ENCODE peak calls at places on chromosome 9, in six cellular contexts. One of them, this sample, is unnamed.

GRCh38 chr9:36110434-36110833 is 26.1 kb upstream of the GLIPR2 start:
- DNase-seq in body of pancreas: no peak
- DNase-seq in mammary epithelial cell: no peak
- DNase-seq in lower lobe of right lung: no peak
- DNase-seq in adipocyte: no peak
- DNase-seq in colonic mucosa: no peak
- DNase-seq in this sample: no peak

GRCh38 chr9:114452219-114453169 is 52.8 kb downstream of the WHRN start:
- DNase-seq in mammary epithelial cell: no peak
- DNase-seq in colonic mucosa: peak
- DNase-seq in body of pancreas: peak
- DNase-seq in lower lobe of right lung: no peak
- DNase-seq in adipocyte: no peak
- DNase-seq in this sample: no peak

GRCh38 chr9:131081868-131082267 is 14.5 kb upstream of the AIF1L start:
- DNase-seq in mammary epithelial cell: no peak
- DNase-seq in lower lobe of right lung: no peak
- DNase-seq in colonic mucosa: no peak
- DNase-seq in body of pancreas: no peak
- DNase-seq in adipocyte: no peak
- DNase-seq in this sample: no peak

GRCh38 chr9:96009690-96010477 is 134.4 kb downstream of the ERCC6L2 start:
- DNase-seq in adipocyte: no peak
- DNase-seq in mammary epithelial cell: peak
- DNase-seq in body of pancreas: peak
- DNase-seq in lower lobe of right lung: no peak
- DNase-seq in colonic mucosa: no peak
- DNase-seq in this sample: no peak

GRCh38 chr9:78620764-78621163 is 323.8 kb downstream of the PSAT1 start:
- DNase-seq in adipocyte: peak
- DNase-seq in body of pancreas: no peak
- DNase-seq in colonic mucosa: no peak
- DNase-seq in mammary epithelial cell: peak
- DNase-seq in lower lobe of right lung: no peak
- DNase-seq in this sample: peak

GRCh38 chr9:35736201-35736633 is 3.8 kb downstream of the CREB3 start:
- DNase-seq in mammary epithelial cell: peak
- DNase-seq in adipocyte: peak
- DNase-seq in lower lobe of right lung: peak
- DNase-seq in colonic mucosa: peak
- DNase-seq in body of pancreas: peak
- DNase-seq in this sample: no peak

GRCh38 chr9:15735083-15735974 is 182.5 kb downstream of the CCDC171 start:
- DNase-seq in mammary epithelial cell: peak
- DNase-seq in adipocyte: peak
- DNase-seq in lower lobe of right lung: no peak
- DNase-seq in colonic mucosa: no peak
- DNase-seq in body of pancreas: no peak
- DNase-seq in this sample: peak

GRCh38 chr9:114413909-114414308 is 26.1 kb upstream of the AKNA start:
- DNase-seq in mammary epithelial cell: no peak
- DNase-seq in colonic mucosa: no peak
- DNase-seq in lower lobe of right lung: no peak
- DNase-seq in adipocyte: peak
- DNase-seq in body of pancreas: no peak
- DNase-seq in this sample: peak

GRCh38 chr9:91417602-91418218 is 5.9 kb downstream of the NFIL3 start:
- DNase-seq in lower lobe of right lung: no peak
- DNase-seq in adipocyte: peak
- DNase-seq in colonic mucosa: no peak
- DNase-seq in mammary epithelial cell: no peak
- DNase-seq in body of pancreas: no peak
- DNase-seq in this sample: no peak

GRCh38 chr9:121671612-121672155 is 20.2 kb downstream of the DAB2IP start:
- DNase-seq in body of pancreas: peak
- DNase-seq in colonic mucosa: no peak
- DNase-seq in mammary epithelial cell: no peak
- DNase-seq in lower lobe of right lung: no peak
- DNase-seq in adipocyte: peak
- DNase-seq in this sample: peak

GRCh38 chr9:130184983-130185382 is 12.8 kb downstream of the NCS1 start:
- DNase-seq in mammary epithelial cell: no peak
- DNase-seq in body of pancreas: no peak
- DNase-seq in colonic mucosa: no peak
- DNase-seq in lower lobe of right lung: no peak
- DNase-seq in adipocyte: no peak
- DNase-seq in this sample: no peak

GRCh38 chr9:130892503-130893249 is 3.9 kb downstream of the QRFP start:
- DNase-seq in colonic mucosa: no peak
- DNase-seq in mammary epithelial cell: no peak
- DNase-seq in lower lobe of right lung: no peak
- DNase-seq in body of pancreas: no peak
- DNase-seq in adipocyte: no peak
- DNase-seq in this sample: no peak

GRCh38 chr9:96460877-96461276 is 10.9 kb downstream of the HABP4 start:
- DNase-seq in mammary epithelial cell: no peak
- DNase-seq in adipocyte: peak
- DNase-seq in lower lobe of right lung: no peak
- DNase-seq in body of pancreas: no peak
- DNase-seq in colonic mucosa: no peak
- DNase-seq in this sample: peak

GRCh38 chr9:75200892-75201470 is 112.7 kb downstream of the OSTF1 start:
- DNase-seq in colonic mucosa: peak
- DNase-seq in mammary epithelial cell: peak
- DNase-seq in lower lobe of right lung: no peak
- DNase-seq in body of pancreas: no peak
- DNase-seq in adipocyte: peak
- DNase-seq in this sample: no peak

GRCh38 chr9:126670270-126670669 is 56.5 kb downstream of the LMX1B start:
- DNase-seq in mammary epithelial cell: no peak
- DNase-seq in body of pancreas: no peak
- DNase-seq in lower lobe of right lung: no peak
- DNase-seq in colonic mucosa: no peak
- DNase-seq in adipocyte: no peak
- DNase-seq in this sample: no peak

GRCh38 chr9:116073826-116074225 is 79.8 kb upstream of the PAPPA start:
- DNase-seq in adipocyte: no peak
- DNase-seq in body of pancreas: no peak
- DNase-seq in lower lobe of right lung: no peak
- DNase-seq in mammary epithelial cell: peak
- DNase-seq in colonic mucosa: no peak
- DNase-seq in this sample: peak

GRCh38 chr9:15361737-15362136 is 54.7 kb upstream of the TTC39B start:
- DNase-seq in mammary epithelial cell: no peak
- DNase-seq in adipocyte: no peak
- DNase-seq in body of pancreas: no peak
- DNase-seq in colonic mucosa: no peak
- DNase-seq in lower lobe of right lung: no peak
- DNase-seq in this sample: no peak

GRCh38 chr9:104313396-104314110 is 190.5 kb upstream of the OR13F1 start:
- DNase-seq in lower lobe of right lung: no peak
- DNase-seq in colonic mucosa: no peak
- DNase-seq in mammary epithelial cell: no peak
- DNase-seq in adipocyte: no peak
- DNase-seq in body of pancreas: no peak
- DNase-seq in this sample: no peak

GRCh38 chr9:88258012-88258411 is 119.7 kb upstream of the SPATA31C2 start:
- DNase-seq in mammary epithelial cell: no peak
- DNase-seq in colonic mucosa: no peak
- DNase-seq in adipocyte: peak
- DNase-seq in body of pancreas: peak
- DNase-seq in lower lobe of right lung: no peak
- DNase-seq in this sample: no peak

GRCh38 chr9:34989946-34990635 is 546 bp downstream of the DNAJB5 start:
- DNase-seq in mammary epithelial cell: no peak
- DNase-seq in colonic mucosa: peak
- DNase-seq in adipocyte: peak
- DNase-seq in body of pancreas: peak
- DNase-seq in lower lobe of right lung: peak
- DNase-seq in this sample: no peak

GRCh38 chr9:7879551-7880245 is 80.1 kb upstream of the DMAC1 start:
- DNase-seq in colonic mucosa: no peak
- DNase-seq in mammary epithelial cell: peak
- DNase-seq in adipocyte: no peak
- DNase-seq in body of pancreas: no peak
- DNase-seq in lower lobe of right lung: no peak
- DNase-seq in this sample: no peak

GRCh38 chr9:110797611-110798010 is 129.0 kb downstream of the MUSK start:
- DNase-seq in mammary epithelial cell: peak
- DNase-seq in adipocyte: peak
- DNase-seq in colonic mucosa: no peak
- DNase-seq in lower lobe of right lung: no peak
- DNase-seq in body of pancreas: no peak
- DNase-seq in this sample: peak

DNA sequence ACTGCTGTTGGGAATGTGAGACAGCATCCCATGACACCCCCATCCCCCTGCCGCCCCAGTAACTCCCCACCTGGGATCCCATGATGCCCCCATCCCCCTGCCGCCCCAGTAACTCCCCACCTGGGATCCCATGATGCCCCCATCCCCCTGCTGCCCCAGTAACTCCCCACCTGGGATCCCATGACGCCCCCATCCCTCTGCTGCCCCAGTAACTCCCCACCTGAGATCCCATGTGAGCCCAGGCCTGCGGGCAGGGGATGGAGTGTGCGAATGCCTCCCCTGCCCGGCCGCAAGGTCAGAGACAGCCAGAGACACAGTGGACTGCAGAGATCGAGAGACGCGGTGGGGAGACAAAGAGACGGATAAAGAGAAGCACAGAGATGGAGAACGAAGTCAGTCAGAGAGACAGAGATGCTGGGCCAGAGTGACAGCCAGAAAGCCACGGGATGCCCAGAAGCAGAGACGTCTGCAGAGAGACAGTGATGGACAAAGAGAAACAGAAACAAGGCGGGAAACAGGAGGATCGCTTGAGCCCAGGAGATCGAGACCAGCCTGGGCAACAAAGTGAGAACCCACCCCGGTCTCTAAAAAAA is 1.0 kb downstream of the SH2D3C start:
- DNase-seq in mammary epithelial cell: no peak
- DNase-seq in adipocyte: no peak
- DNase-seq in colonic mucosa: no peak
- DNase-seq in lower lobe of right lung: no peak
- DNase-seq in body of pancreas: no peak
- DNase-seq in this sample: no peak
- H3K4me3 ChIP-seq in mammary epithelial cell: no peak
- H3K4me3 ChIP-seq in adipocyte: no peak
- H3K4me3 ChIP-seq in colonic mucosa: peak
- H3K4me3 ChIP-seq in lower lobe of right lung: peak
- H3K4me3 ChIP-seq in body of pancreas: no peak
- H3K4me3 ChIP-seq in this sample: no peak

DNA sequence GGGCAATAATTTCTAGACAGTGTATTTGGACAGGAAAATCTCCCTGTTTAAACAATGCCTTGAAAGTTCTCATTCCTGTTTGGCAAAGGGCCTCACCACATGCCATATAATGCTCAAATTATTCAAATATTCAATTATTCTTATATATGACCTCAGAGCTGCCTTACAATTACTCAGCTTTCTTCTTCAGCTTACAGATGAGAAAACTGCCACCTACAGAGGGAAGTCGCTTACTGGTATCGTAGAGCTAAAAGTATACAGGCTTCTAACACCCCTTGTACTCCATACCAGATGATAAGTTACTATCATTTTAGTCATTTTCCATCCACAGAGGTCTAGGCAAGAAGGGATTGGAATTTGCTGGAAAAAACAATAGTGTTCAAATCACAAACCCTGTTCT is 830.3 kb downstream of the BRINP1 start:
- DNase-seq in body of pancreas: no peak
- DNase-seq in colonic mucosa: no peak
- DNase-seq in lower lobe of right lung: no peak
- DNase-seq in adipocyte: no peak
- DNase-seq in mammary epithelial cell: no peak
- DNase-seq in this sample: no peak
- H3K4me3 ChIP-seq in body of pancreas: no peak
- H3K4me3 ChIP-seq in colonic mucosa: no peak
- H3K4me3 ChIP-seq in lower lobe of right lung: no peak
- H3K4me3 ChIP-seq in adipocyte: no peak
- H3K4me3 ChIP-seq in mammary epithelial cell: no peak
- H3K4me3 ChIP-seq in this sample: no peak

DNA sequence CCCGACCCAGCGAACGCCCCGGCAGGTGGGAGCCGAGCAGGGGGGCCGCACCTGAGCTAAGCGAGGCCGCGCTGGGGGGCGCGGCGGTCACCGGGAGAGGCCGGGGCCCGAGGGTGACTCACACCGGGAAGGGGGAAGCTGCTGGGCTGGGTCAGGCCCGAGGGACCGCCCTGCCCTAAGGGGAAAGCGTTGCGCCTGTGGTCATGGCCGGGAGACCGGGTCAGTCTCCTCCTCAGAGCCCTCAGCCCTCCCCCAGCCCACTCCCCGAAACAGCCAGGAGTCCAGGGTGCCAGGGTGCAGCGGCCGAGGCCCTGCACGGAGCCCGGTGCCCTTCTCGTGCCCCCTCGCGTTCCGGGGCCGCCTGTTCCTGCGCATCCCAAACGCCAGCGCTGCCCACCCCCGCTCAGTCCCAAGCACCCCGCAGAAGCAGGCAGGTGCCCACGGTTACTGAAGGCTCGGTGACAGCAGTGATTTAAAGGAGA is 658 bp downstream of the NOXA1 start:
- DNase-seq in colonic mucosa: peak
- DNase-seq in mammary epithelial cell: no peak
- DNase-seq in adipocyte: peak
- DNase-seq in lower lobe of right lung: peak
- DNase-seq in body of pancreas: peak
- DNase-seq in this sample: no peak
- H3K4me3 ChIP-seq in colonic mucosa: peak
- H3K4me3 ChIP-seq in mammary epithelial cell: peak
- H3K4me3 ChIP-seq in adipocyte: peak
- H3K4me3 ChIP-seq in lower lobe of right lung: peak
- H3K4me3 ChIP-seq in body of pancreas: peak
- H3K4me3 ChIP-seq in this sample: peak

DNA sequence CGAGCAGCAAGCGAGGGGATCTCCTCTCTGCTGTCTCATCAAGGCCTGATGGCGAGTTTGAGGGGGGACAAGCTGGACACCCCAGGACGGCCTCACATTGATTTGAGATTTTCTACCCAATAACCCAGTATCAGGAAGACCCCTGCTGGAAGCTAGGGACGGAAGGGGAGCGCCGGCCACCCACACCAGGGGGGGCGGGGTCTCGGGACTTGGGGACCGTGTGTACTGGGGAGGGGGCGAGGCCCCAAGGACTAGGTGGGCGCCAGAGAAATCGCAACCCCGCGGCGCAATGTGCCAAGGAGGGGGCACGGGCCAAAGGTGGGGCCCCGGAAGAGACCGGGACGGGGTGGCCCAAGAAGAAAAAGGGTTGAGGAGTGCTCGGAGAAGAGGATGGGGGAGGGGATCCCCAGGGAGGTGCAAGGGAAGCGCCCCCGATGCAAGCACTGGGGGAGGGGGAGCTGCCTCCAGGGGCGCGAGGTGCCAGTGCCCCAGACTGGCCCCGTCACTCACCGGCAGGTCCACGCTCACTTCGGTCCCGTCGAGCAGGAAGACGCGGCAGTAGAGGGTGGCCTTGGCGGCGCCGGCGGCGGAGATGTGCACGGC is 1.1 kb downstream of the EPB41L4B start:
- DNase-seq in lower lobe of right lung: peak
- DNase-seq in mammary epithelial cell: no peak
- DNase-seq in colonic mucosa: no peak
- DNase-seq in adipocyte: no peak
- DNase-seq in body of pancreas: peak
- DNase-seq in this sample: no peak
- H3K4me3 ChIP-seq in lower lobe of right lung: peak
- H3K4me3 ChIP-seq in mammary epithelial cell: peak
- H3K4me3 ChIP-seq in colonic mucosa: peak
- H3K4me3 ChIP-seq in adipocyte: peak
- H3K4me3 ChIP-seq in body of pancreas: peak
- H3K4me3 ChIP-seq in this sample: peak

This sample was measured in skeletal muscle cell.